ENCODE peak calls at places on chromosomes 13 and 19, in five cellular contexts. A, E, Q, J and I are unnamed samples.

GRCh38 chr13:46962286-46962941 is 65.6 kb upstream of the HTR2A start:
- DNase-seq in A (no peak), E (no peak), Q (peak; percentile 53), J (no peak), I (no peak)

GRCh38 chr13:35471466-35472307 is 4.8 kb downstream of the MAB21L1 start:
- DNase-seq in A (no peak), E (no peak), Q (no peak), J (no peak), I (no peak)

GRCh38 chr13:99956473-99957349 is 14.9 kb downstream of the ZIC5 start:
- DNase-seq in A (no peak), E (no peak), Q (no peak), J (no peak), I (no peak)

GRCh38 chr19:939439-939838 is 13.6 kb downstream of the ARID3A start:
- DNase-seq in A (no peak), E (no peak), Q (no peak), J (no peak), I (no peak)

GRCh38 chr13:27551563-27551962 is 68.8 kb downstream of the LNX2 start:
- DNase-seq in A (no peak), E (no peak), Q (no peak), J (no peak), I (no peak)

GRCh38 chr19:12936582-12936981 is 1.8 kb upstream of the CALR start:
- DNase-seq in A (no peak), E (no peak), Q (no peak), J (no peak), I (no peak)

GRCh38 chr19:38852231-38853044 is 2.7 kb upstream of the HNRNPL start:
- DNase-seq in A (peak; percentile 51), E (peak; percentile 80), Q (peak; percentile 69), J (peak; percentile 64), I (peak; percentile 60)

GRCh38 chr13:58804832-58805231 is 1173.3 kb downstream of the PCDH17 start:
- DNase-seq in A (no peak), E (no peak), Q (no peak), J (no peak), I (no peak)

GRCh38 chr13:111668451-111668850 is 348.0 kb downstream of the TEX29 start:
- DNase-seq in A (peak; percentile 1), E (no peak), Q (no peak), J (no peak), I (no peak)

GRCh38 chr13:29448124-29448685 is 147.3 kb downstream of the SLC7A1 start:
- DNase-seq in A (no peak), E (no peak), Q (no peak), J (no peak), I (no peak)

GRCh38 chr13:44141213-44141724 is 232.4 kb upstream of the SERP2 start:
- DNase-seq in A (peak; percentile 25), E (no peak), Q (peak; percentile 27), J (peak; percentile 52), I (no peak)

GRCh38 chr13:49357694-49358093 is 86.2 kb downstream of the CAB39L start:
- DNase-seq in A (no peak), E (no peak), Q (peak; percentile 85), J (no peak), I (no peak)

GRCh38 chr13:99657848-99658265 is 156.6 kb downstream of the TM9SF2 start:
- DNase-seq in A (no peak), E (no peak), Q (peak; percentile 46), J (peak; percentile 37), I (no peak)

GRCh38 chr19:40556953-40557530 is 19.6 kb upstream of the SHKBP1 start:
- DNase-seq in A (no peak), E (no peak), Q (no peak), J (no peak), I (no peak)

GRCh38 chr13:85536706-85537105 is 262.5 kb downstream of the SLITRK6 start:
- DNase-seq in A (no peak), E (no peak), Q (peak; percentile 13), J (no peak), I (no peak)

GRCh38 chr19:13974073-13974472 is 21.8 kb downstream of the DCAF15 start:
- DNase-seq in A (no peak), E (no peak), Q (no peak), J (no peak), I (no peak)

GRCh38 chr13:85381082-85381481 is 418.1 kb downstream of the SLITRK6 start:
- DNase-seq in A (no peak), E (no peak), Q (no peak), J (no peak), I (no peak)

GRCh38 chr13:26604784-26605183 is 47.3 kb downstream of the WASF3 start:
- DNase-seq in A (peak; percentile 72), E (peak; percentile 78), Q (no peak), J (peak; percentile 37), I (peak; percentile 43)

GRCh38 chr19:14554382-14554812 is 17.5 kb downstream of the NDUFB7 start:
- DNase-seq in A (no peak), E (no peak), Q (no peak), J (no peak), I (peak; percentile 51)

GRCh38 chr19:6802336-6803035 is 30.0 kb downstream of the VAV1 start:
- DNase-seq in A (peak; percentile 28), E (peak; percentile 72), Q (no peak), J (peak; percentile 86), I (peak; percentile 19)

GRCh38 chr13:37198629-37199028 is 93.2 kb upstream of the CSNK1A1L start:
- DNase-seq in A (no peak), E (no peak), Q (no peak), J (no peak), I (no peak)

GRCh38 chr19:14517840-14518505 is at the start of gene DNAJB1:
- DNase-seq in A (peak; percentile 57), E (peak; percentile 88), Q (peak; percentile 75), J (peak; percentile 92), I (peak; percentile 76)

GRCh38 chr13:98707309-98707999 is 45.0 kb downstream of the SLC15A1 start:
- DNase-seq in A (no peak), E (no peak), Q (no peak), J (no peak), I (no peak)

GRCh38 chr13:80979035-80979641 is 638.2 kb upstream of the SPRY2 start:
- DNase-seq in A (peak; percentile 18), E (peak; percentile 66), Q (peak; percentile 61), J (peak; percentile 37), I (no peak)

GRCh38 chr19:6888967-6889366 is 1.6 kb downstream of the ADGRE1 start:
- DNase-seq in A (no peak), E (no peak), Q (no peak), J (no peak), I (no peak)

DNA sequence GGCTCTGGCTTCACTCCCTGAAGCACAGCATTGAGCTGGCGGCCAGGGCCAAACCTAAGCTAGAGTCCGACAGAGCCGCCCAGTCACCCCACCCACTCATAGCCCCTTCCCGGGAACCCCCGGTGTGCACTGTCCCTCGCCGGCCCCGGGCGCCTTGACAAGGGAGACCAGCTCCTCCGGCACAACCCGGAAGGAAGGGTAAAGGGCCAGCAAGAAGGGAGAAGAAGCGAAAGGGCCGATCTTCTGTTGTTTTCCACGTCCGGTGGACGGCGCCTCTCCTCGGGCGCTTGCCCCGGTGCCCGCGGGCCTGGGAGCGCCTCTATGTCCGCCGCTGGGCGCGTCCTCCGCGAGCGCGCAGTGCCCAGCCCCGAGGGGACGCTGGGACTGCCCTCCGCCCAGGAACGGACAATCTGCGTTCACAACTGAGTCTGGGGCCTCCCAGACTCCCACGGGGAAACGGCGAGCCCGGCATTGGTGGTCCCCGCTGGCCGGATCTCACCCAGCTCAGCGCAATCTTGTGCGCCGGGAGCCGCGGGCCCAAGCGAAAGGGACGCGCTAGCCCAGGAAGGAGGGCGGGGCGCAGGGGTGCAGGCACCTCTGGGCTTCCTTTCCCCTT is 172.5 kb upstream of the MIR17HG start:
- DNase-seq in A (no peak), E (no peak), Q (peak; percentile 12), J (no peak), I (no peak)
- H3K4me3 ChIP-seq in A (no peak overlapping the region), E (peak overlapping the region; percentile 57), Q (no peak overlapping the region), J (peak overlapping the region; percentile 32), I (peak overlapping the region; percentile 40)

GRCh38 chr19:3386447-3387234 is 20.3 kb downstream of the NFIC start:
- DNase-seq in A (no peak), E (no peak), Q (no peak), J (no peak), I (no peak)
- H3K27ac ChIP-seq in A (peak overlapping the region; percentile 94), E (peak overlapping the region; percentile 84), Q (peak overlapping the region; percentile 62), J (peak overlapping the region; percentile 75), I (peak overlapping the region; percentile 89)

GRCh38 chr13:94057618-94058017 is 421.9 kb downstream of the DCT start:
- DNase-seq in A (no peak), E (no peak), Q (no peak), J (no peak), I (no peak)

GRCh38 chr13:94050686-94051085 is 428.8 kb downstream of the DCT start:
- DNase-seq in A (no peak), E (no peak), Q (no peak), J (no peak), I (no peak)

GRCh38 chr13:94050039-94050438 is 429.4 kb downstream of the DCT start:
- DNase-seq in A (no peak), E (no peak), Q (no peak), J (no peak), I (no peak)

GRCh38 chr13:94056362-94056990 is 423.0 kb downstream of the DCT start:
- DNase-seq in A (no peak), E (no peak), Q (peak; percentile 70), J (no peak), I (no peak)

DNA sequence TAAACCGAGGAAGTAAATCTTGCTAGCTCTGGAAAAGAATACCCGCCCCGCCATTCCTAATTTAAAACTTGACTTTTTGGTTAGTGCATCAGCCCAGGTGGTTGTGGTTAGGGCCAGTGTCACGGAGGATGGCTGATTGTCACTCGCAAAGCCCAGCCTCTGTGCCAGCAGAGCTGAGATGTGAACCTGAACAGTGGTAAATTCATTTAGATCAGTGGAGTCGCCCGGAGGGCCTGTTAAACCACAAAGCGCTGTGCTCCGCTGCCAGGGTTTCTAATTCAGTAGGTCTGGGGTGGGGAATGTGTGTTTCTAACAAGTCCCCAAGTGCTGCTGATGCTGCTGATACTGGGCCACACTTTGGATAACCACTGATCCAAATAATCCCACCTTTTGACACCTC is 425.3 kb downstream of the DCT start:
- DNase-seq in A (no peak), E (no peak), Q (no peak), J (no peak), I (no peak)
- H3K9me3 ChIP-seq in A (no peaks in the 10 kb centered on the region), E (no peaks in the 10 kb centered on the region), Q (no peaks in the 10 kb centered on the region), J (no peaks in the 10 kb centered on the region), I (no peaks in the 10 kb centered on the region)

GRCh38 chr13:40657961-40658360 is 8.5 kb downstream of the FOXO1 start:
- DNase-seq in A (no peak), E (no peak), Q (no peak), J (no peak), I (no peak)

GRCh38 chr13:40660692-40661091 is 5.7 kb downstream of the FOXO1 start:
- DNase-seq in A (no peak), E (no peak), Q (no peak), J (no peak), I (no peak)

GRCh38 chr13:40657307-40657706 is 9.1 kb downstream of the FOXO1 start:
- DNase-seq in A (no peak), E (no peak), Q (no peak), J (no peak), I (no peak)

GRCh38 chr13:40662866-40663265 is 3.6 kb downstream of the FOXO1 start:
- DNase-seq in A (no peak), E (no peak), Q (no peak), J (no peak), I (no peak)

DNA sequence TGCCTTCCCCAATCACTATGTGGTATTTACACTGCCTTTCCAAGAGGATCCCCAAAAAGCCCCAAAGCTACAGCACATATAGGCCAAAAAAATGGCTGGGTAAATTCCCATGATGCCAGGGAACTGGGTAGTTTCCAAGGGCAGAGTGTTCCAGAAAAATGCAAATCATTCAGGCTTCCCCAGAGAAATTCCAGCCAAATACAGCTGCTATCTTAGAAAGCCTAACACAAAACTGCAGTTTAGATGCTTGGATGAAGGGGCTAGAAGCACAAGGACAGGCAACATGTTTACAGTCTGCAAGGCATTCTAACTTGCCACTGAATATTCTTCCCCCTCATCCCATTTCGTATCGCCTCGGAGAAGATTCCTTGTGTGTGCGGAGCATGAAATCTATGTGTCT is 6.2 kb downstream of the FOXO1 start:
- DNase-seq in A (no peak), E (no peak), Q (no peak), J (no peak), I (no peak)
- H3K4me3 ChIP-seq in A (peak overlapping the region; percentile 10), E (no peak overlapping the region), Q (no peak overlapping the region), J (no peak overlapping the region), I (no peak overlapping the region)